ENCODE peak calls at places on chromosomes 16 and 17, in nine cellular contexts. Z, I, N, S, V, Y, E, O and K are unnamed samples.

GRCh38 chr17:82098939-82099765 is 1.1 kb upstream of the FASN start:
- DNase-seq in Z (no peak), I (no peak), N (no peak), S (no peak), V (no peak), Y (no peak), E (no peak), O (no peak), K (no peak)

GRCh38 chr17:39599006-39599664 is 8.6 kb downstream of the NEUROD2 start:
- DNase-seq in Z (no peak), I (no peak), N (no peak), S (no peak), V (no peak), Y (no peak), E (no peak), O (no peak), K (no peak)

GRCh38 chr17:12429125-12429524 is 236.6 kb upstream of the MYOCD start:
- DNase-seq in Z (no peak), I (no peak), N (no peak), S (no peak), V (no peak), Y (no peak), E (no peak), O (no peak), K (no peak)

GRCh38 chr17:28582513-28582912 is 5.8 kb upstream of the ALDOC start:
- DNase-seq in Z (no peak), I (no peak), N (no peak), S (no peak), V (no peak), Y (no peak), E (no peak), O (no peak), K (no peak)

GRCh38 chr17:32491371-32492280 is 4.8 kb downstream of the CDK5R1 start:
- DNase-seq in Z (no peak), I (no peak), N (no peak), S (no peak), V (no peak), Y (peak; percentile 60), E (no peak), O (no peak), K (peak; percentile 12)

GRCh38 chr16:78184554-78185183 is 85.2 kb downstream of the WWOX start:
- DNase-seq in Z (no peak), I (no peak), N (peak; percentile 45), S (no peak), V (no peak), Y (no peak), E (no peak), O (no peak), K (peak; percentile 18)

GRCh38 chr17:57989011-57989345 is 924 bp upstream of the VEZF1 start:
- DNase-seq in Z (no peak), I (no peak), N (peak; percentile 20), S (peak; percentile 20), V (no peak), Y (no peak), E (peak; percentile 43), O (peak; percentile 58), K (no peak)

GRCh38 chr17:18159551-18160120 is 24.0 kb upstream of the ALKBH5 start:
- DNase-seq in Z (no peak), I (no peak), N (no peak), S (no peak), V (no peak), Y (no peak), E (no peak), O (no peak), K (no peak)

GRCh38 chr16:22623351-22623781 is 112.7 kb downstream of the NPIPB5 start:
- DNase-seq in Z (no peak), I (no peak), N (peak; percentile 81), S (peak; percentile 71), V (no peak), Y (no peak), E (no peak), O (no peak), K (peak; percentile 79)

GRCh38 chr17:37770631-37771518 is 26.0 kb upstream of the HNF1B start:
- DNase-seq in Z (no peak), I (peak; percentile 49), N (peak; percentile 27), S (peak; percentile 76), V (peak; percentile 41), Y (peak; percentile 80), E (peak; percentile 91), O (no peak), K (peak; percentile 59)

GRCh38 chr16:68272501-68273209 is 8.3 kb downstream of the SLC7A6 start:
- DNase-seq in Z (no peak), I (no peak), N (no peak), S (peak; percentile 36), V (no peak), Y (no peak), E (peak; percentile 62), O (no peak), K (peak; percentile 36)

DNA sequence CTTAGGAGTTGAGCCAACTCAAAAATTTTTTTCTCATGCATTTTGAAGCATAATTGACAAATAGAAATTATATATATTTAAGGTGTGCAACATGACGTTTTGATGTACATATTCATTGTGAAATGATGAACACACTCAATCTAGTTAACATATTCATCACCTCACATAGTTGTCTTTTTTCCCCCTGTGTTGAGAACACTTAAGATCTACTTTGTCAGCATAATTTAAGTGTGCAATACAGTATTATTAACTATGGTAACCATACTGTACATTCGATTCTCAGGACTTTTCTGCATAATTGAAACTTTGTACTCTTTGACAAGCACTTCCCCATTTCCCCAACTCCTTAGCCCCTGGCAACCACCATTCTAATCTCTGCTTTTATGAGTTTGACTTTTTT is 192.2 kb upstream of the ZKSCAN2 start:
- DNase-seq in Z (no peak), I (no peak), N (no peak), S (no peak), V (no peak), Y (no peak), E (no peak), O (no peak), K (no peak)
- H3K4me3 ChIP-seq in Z (no peak overlapping the region), I (no peak overlapping the region), N (no peak overlapping the region), S (no peak overlapping the region), V (no peak overlapping the region), Y (no peak overlapping the region), E (no peak overlapping the region), O (no peak overlapping the region), K (no peak overlapping the region)

GRCh38 chr17:50891577-50891989 is 25.4 kb upstream of the TOB1 start:
- DNase-seq in Z (no peak), I (no peak), N (no peak), S (no peak), V (no peak), Y (no peak), E (no peak), O (no peak), K (no peak)

GRCh38 chr17:50893183-50893993 is 27.2 kb upstream of the TOB1 start:
- DNase-seq in Z (peak; percentile 71), I (no peak), N (peak; percentile 93), S (peak; percentile 72), V (no peak), Y (no peak), E (peak; percentile 68), O (no peak), K (peak; percentile 22)

GRCh38 chr17:50889528-50890118 is 23.5 kb upstream of the TOB1 start:
- DNase-seq in Z (no peak), I (no peak), N (no peak), S (no peak), V (no peak), Y (no peak), E (no peak), O (no peak), K (no peak)

GRCh38 chr17:50892101-50892776 is 26.1 kb upstream of the TOB1 start:
- DNase-seq in Z (no peak), I (no peak), N (peak; percentile 31), S (no peak), V (no peak), Y (no peak), E (no peak), O (no peak), K (no peak)

GRCh38 chr17:50890675-50891516 is 24.7 kb upstream of the TOB1 start:
- DNase-seq in Z (no peak), I (no peak), N (no peak), S (peak; percentile 66), V (no peak), Y (no peak), E (peak; percentile 33), O (no peak), K (peak; percentile 65)
- H3K4me3 ChIP-seq in Z (no peak overlapping the region), I (no peak overlapping the region), N (no peak overlapping the region), S (no peak overlapping the region), V (no peak overlapping the region), Y (no peak overlapping the region), E (no peak overlapping the region), O (no peak overlapping the region), K (no peak overlapping the region)

DNA sequence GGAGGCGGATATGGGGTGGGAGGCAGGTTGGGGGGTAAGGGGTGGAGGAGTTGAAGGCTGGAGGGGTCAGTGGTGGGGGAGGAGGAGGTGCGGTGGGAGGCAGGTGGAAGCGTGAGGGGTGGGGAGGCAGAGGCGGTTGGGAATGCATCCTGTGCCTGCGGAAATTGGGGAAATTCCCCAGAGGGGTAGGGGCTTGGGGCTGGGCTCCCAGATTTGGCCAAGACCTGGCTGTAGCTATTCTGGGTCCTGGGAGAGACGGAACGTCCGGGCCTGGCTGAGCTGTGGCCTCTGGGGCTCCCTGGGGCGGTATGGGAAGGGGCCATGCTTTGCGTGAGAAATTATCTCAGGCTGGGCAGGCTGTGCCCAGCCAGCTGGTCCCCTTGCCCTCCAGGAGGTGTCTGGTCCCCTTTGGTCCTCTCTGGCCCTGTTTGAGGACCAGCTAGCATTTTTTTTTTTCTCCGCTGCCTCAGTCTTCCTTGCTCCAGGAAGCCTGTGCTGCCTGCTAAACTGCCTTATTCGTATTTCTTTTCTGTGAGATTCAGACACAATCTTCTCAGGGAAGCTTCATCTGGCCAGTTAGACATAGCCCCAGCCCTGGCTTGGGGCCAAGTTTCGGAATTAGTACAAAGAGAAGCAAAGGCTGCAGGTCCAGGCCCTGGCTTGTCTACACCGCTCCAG is 7.3 kb upstream of the TRPV2 start:
- DNase-seq in Z (peak; percentile 61), I (peak; percentile 83), N (peak; percentile 26), S (peak; percentile 64), V (peak; percentile 52), Y (no peak), E (peak; percentile 77), O (peak; percentile 39), K (peak; percentile 40)
- H3K4me3 ChIP-seq in Z (peak overlapping the region; percentile 33), I (no peak overlapping the region), N (no peak overlapping the region), S (no peak overlapping the region), V (peak overlapping the region; percentile 10), Y (no peak overlapping the region), E (no peak overlapping the region), O (peak overlapping the region; percentile 2), K (no peak overlapping the region)

GRCh38 chr16:66996983-66997358 is 8.6 kb downstream of the CES4A start:
- DNase-seq in Z (no peak), I (no peak), N (no peak), S (no peak), V (no peak), Y (no peak), E (no peak), O (no peak), K (no peak)

GRCh38 chr16:67000384-67001158 is 12.2 kb downstream of the CES4A start:
- DNase-seq in Z (peak; percentile 70), I (peak; percentile 63), N (no peak), S (peak; percentile 40), V (peak; percentile 51), Y (peak; percentile 91), E (peak; percentile 85), O (peak; percentile 74), K (no peak)

GRCh38 chr16:66996324-66996982 is 8.1 kb downstream of the CES4A start:
- DNase-seq in Z (peak; percentile 88), I (peak; percentile 58), N (peak; percentile 52), S (peak; percentile 41), V (no peak), Y (peak; percentile 69), E (peak; percentile 81), O (peak; percentile 92), K (peak; percentile 58)

GRCh38 chr16:67001726-67002125 is 13.3 kb downstream of the CES4A start:
- DNase-seq in Z (no peak), I (no peak), N (no peak), S (no peak), V (no peak), Y (no peak), E (no peak), O (no peak), K (no peak)

GRCh38 chr16:67001159-67001486 is 12.7 kb downstream of the CES4A start:
- DNase-seq in Z (no peak), I (no peak), N (no peak), S (no peak), V (peak; percentile 18), Y (no peak), E (no peak), O (no peak), K (no peak)
- H3K4me3 ChIP-seq in Z (peak overlapping the region; percentile 89), I (no peak overlapping the region), N (peak overlapping the region; percentile 34), S (peak overlapping the region; percentile 15), V (peak overlapping the region; percentile 45), Y (peak overlapping the region; percentile 65), E (no peak overlapping the region), O (peak overlapping the region; percentile 67), K (peak overlapping the region; percentile 49)